ENCODE peak calls at places on chromosome 21, in five cellular contexts. W is choroid plexus epithelial cell, P is prostate gland, Y is putamen, A is ovary. Z is an unnamed sample.

GRCh38 chr21:42080788-42081083 is 9.6 kb downstream of the UMODL1 start:
- DNase-seq in W (peak; percentile 80), P (no peak), Y (no peak), A (no peak), Z (peak; percentile 60)

GRCh38 chr21:29849735-29850176 is 90.0 kb downstream of the GRIK1 start:
- DNase-seq in W (peak; percentile 83), P (peak; percentile 51), Y (peak; percentile 47), A (peak; percentile 9), Z (peak; percentile 62)

GRCh38 chr21:38380391-38381137 is 117.7 kb downstream of the ERG start:
- DNase-seq in W (peak; percentile 62), P (no peak), Y (no peak), A (no peak), Z (peak; percentile 13)

GRCh38 chr21:46098303-46099141 is 610 bp downstream of the COL6A2 start:
- DNase-seq in W (no peak), P (peak; percentile 2), Y (no peak), A (peak; percentile 45), Z (no peak)

GRCh38 chr21:16634522-16634914 is 878.3 kb upstream of the CXADR start:
- DNase-seq in W (no peak), P (no peak), Y (no peak), A (no peak), Z (no peak)

GRCh38 chr21:40095477-40095876 is 228.2 kb downstream of the PCP4 start:
- DNase-seq in W (no peak), P (no peak), Y (peak; percentile 61), A (no peak), Z (no peak)

GRCh38 chr21:46627726-46628125 is 7.7 kb upstream of the PRMT2 start:
- DNase-seq in W (no peak), P (no peak), Y (no peak), A (no peak), Z (no peak)

GRCh38 chr21:35204850-35205564 is 155.9 kb upstream of the RUNX1 start:
- DNase-seq in W (peak; percentile 95), P (peak; percentile 21), Y (peak; percentile 50), A (peak; percentile 94), Z (peak; percentile 83)

GRCh38 chr21:15515908-15516307 is 213.9 kb upstream of the USP25 start:
- DNase-seq in W (no peak), P (no peak), Y (no peak), A (no peak), Z (no peak)

GRCh38 chr21:25490742-25491141 is 116.5 kb downstream of the MRPL39 start:
- DNase-seq in W (no peak), P (no peak), Y (no peak), A (no peak), Z (no peak)

GRCh38 chr21:32819702-32820101 is 48.1 kb upstream of the PAXBP1 start:
- DNase-seq in W (peak; percentile 21), P (no peak), Y (no peak), A (peak; percentile 60), Z (peak; percentile 62)

GRCh38 chr21:44425895-44426662 is 29.2 kb upstream of the LRRC3 start:
- DNase-seq in W (no peak), P (no peak), Y (no peak), A (no peak), Z (no peak)

GRCh38 chr21:37532868-37533780 is 166.6 kb downstream of the DYRK1A start:
- DNase-seq in W (peak; percentile 60), P (no peak), Y (no peak), A (no peak), Z (peak; percentile 38)

GRCh38 chr21:45540601-45540970 is 1.7 kb downstream of the SLC19A1 start:
- DNase-seq in W (no peak), P (no peak), Y (no peak), A (no peak), Z (no peak)

GRCh38 chr21:14120091-14120734 is 90.5 kb downstream of the LIPI start:
- DNase-seq in W (peak; percentile 43), P (no peak), Y (peak; percentile 30), A (no peak), Z (no peak)

GRCh38 chr21:34596561-34597271 is 18.2 kb downstream of the RCAN1 start:
- DNase-seq in W (no peak), P (no peak), Y (no peak), A (no peak), Z (no peak)

GRCh38 chr21:28111151-28111619 is 881.5 kb downstream of the LTN1 start:
- DNase-seq in W (peak; percentile 77), P (no peak), Y (peak; percentile 7), A (peak; percentile 85), Z (peak; percentile 76)

GRCh38 chr21:37855568-37856391 is 60.5 kb downstream of the KCNJ6 start:
- DNase-seq in W (peak; percentile 64), P (no peak), Y (no peak), A (no peak), Z (peak; percentile 69)

GRCh38 chr21:44793269-44794030 is 8.2 kb downstream of the UBE2G2 start:
- DNase-seq in W (peak; percentile 76), P (peak; percentile 47), Y (no peak), A (peak; percentile 31), Z (peak; percentile 62)

GRCh38 chr21:22842875-22843274 is 1844.7 kb downstream of the NCAM2 start:
- DNase-seq in W (no peak), P (no peak), Y (no peak), A (no peak), Z (no peak)

GRCh38 chr21:39119696-39120290 is 63.5 kb downstream of the PSMG1 start:
- DNase-seq in W (no peak), P (no peak), Y (no peak), A (no peak), Z (no peak)

GRCh38 chr21:44931501-44932365 is 8.1 kb upstream of the SLX9 start:
- DNase-seq in W (no peak), P (no peak), Y (no peak), A (no peak), Z (no peak)

GRCh38 chr21:44752701-44753235 is 41.4 kb upstream of the TSPEAR start:
- DNase-seq in W (peak; percentile 14), P (peak; percentile 41), Y (no peak), A (no peak), Z (no peak)

GRCh38 chr21:46518983-46519583 is 60.4 kb downstream of the DIP2A start:
- DNase-seq in W (peak; percentile 16), P (no peak), Y (no peak), A (no peak), Z (no peak)

Z was measured in astrocyte of the spinal cord.